ENCODE peak calls at places on chromosomes 6 and 20, in eight cellular contexts. R, N, X, U, D, I, G and E are unnamed samples.

GRCh38 chr6:111871725-111872520 is 1.3 kb downstream of the FYN start:
- DNase-seq in R (peak; percentile 68), N (peak; percentile 30), X (no peak), U (no peak), D (no peak), I (peak; percentile 26), G (no peak), E (no peak)

GRCh38 chr6:88513920-88514319 is 347.8 kb upstream of the CNR1 start:
- DNase-seq in R (no peak), N (no peak), X (no peak), U (no peak), D (no peak), I (no peak), G (no peak), E (no peak)

GRCh38 chr20:43925786-43926185 is 11.1 kb downstream of the TOX2 start:
- DNase-seq in R (peak; percentile 35), N (peak; percentile 58), X (no peak), U (no peak), D (no peak), I (peak; percentile 30), G (no peak), E (no peak)

GRCh38 chr6:46969206-46969605 is 47.5 kb upstream of the ADGRF5 start:
- DNase-seq in R (no peak), N (no peak), X (no peak), U (no peak), D (no peak), I (no peak), G (no peak), E (no peak)

GRCh38 chr6:25755496-25755895 is 954 bp downstream of the SLC17A4 start:
- DNase-seq in R (no peak), N (no peak), X (no peak), U (no peak), D (no peak), I (no peak), G (no peak), E (no peak)

GRCh38 chr20:17936306-17936790 is 32.2 kb downstream of the SNX5 start:
- DNase-seq in R (no peak), N (peak; percentile 34), X (no peak), U (no peak), D (no peak), I (no peak), G (no peak), E (no peak)

GRCh38 chr6:80439721-80440488 is 333.4 kb downstream of the BCKDHB start:
- DNase-seq in R (no peak), N (no peak), X (no peak), U (no peak), D (no peak), I (no peak), G (no peak), E (no peak)

GRCh38 chr6:35698858-35699257 is 10.1 kb upstream of the FKBP5 start:
- DNase-seq in R (no peak), N (no peak), X (no peak), U (no peak), D (no peak), I (no peak), G (no peak), E (no peak)

GRCh38 chr6:6633898-6634734 is 45.6 kb downstream of the LY86 start:
- DNase-seq in R (no peak), N (no peak), X (no peak), U (no peak), D (no peak), I (no peak), G (no peak), E (no peak)

GRCh38 chr6:157278171-157278570 is 45.1 kb downstream of the TMEM242 start:
- DNase-seq in R (no peak), N (no peak), X (no peak), U (no peak), D (no peak), I (no peak), G (no peak), E (no peak)

GRCh38 chr6:130796313-130796905 is 30.8 kb upstream of the SMLR1 start:
- DNase-seq in R (no peak), N (peak; percentile 59), X (no peak), U (no peak), D (peak; percentile 29), I (no peak), G (peak; percentile 11), E (peak; percentile 55)

GRCh38 chr6:5457036-5457435 is 195.7 kb downstream of the FARS2 start:
- DNase-seq in R (no peak), N (peak; percentile 18), X (peak; percentile 57), U (no peak), D (no peak), I (no peak), G (peak; percentile 15), E (no peak)

GRCh38 chr6:39128106-39128505 is 13.1 kb upstream of the SAYSD1 start:
- DNase-seq in R (no peak), N (no peak), X (no peak), U (no peak), D (no peak), I (no peak), G (no peak), E (no peak)

DNA sequence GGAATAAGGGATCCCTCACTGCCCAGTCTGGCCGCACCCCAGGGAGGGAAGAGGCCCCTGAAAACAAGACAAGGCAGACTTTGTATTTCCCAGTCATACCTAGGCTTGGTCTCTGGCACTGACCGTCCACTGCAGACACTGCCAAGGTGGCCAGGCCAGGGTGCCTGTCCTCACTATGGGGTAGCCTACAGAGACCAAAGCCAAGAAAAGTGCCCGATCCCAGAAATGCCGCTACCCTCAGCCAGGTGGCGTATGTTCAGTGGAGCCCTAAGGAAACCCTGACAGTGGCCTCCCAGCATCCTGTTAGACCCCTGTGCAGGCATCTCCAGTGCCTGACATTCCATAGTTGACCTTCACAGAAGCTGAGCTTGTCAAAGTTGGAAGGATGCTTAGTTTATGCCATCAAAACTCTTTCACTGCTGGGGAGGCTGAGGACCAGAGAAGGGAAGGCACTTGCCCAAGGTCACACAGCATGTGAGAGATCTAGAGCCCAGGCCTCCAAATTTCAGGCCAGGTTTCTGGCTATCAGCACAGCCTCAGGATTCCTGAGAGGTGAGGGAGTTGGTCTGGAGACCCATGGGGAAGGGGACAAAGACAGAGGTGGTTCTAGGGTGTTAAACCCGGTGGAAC is 2.5 kb downstream of the SCRT2 start:
- DNase-seq in R (no peak), N (no peak), X (no peak), U (no peak), D (no peak), I (no peak), G (no peak), E (no peak)
- TF ChIP-seq CTCF in R (peak; percentile 39), N (peak; percentile 8), X (no peak), U (peak; percentile 11), D (peak; percentile 43), I (peak; percentile 28), G (no peak), E (peak; percentile 25)

GRCh38 chr6:161168281-161168891 is 105.5 kb downstream of the AGPAT4 start:
- DNase-seq in R (no peak), N (peak; percentile 99), X (peak; percentile 57), U (peak; percentile 93), D (peak; percentile 84), I (no peak), G (no peak), E (peak; percentile 95)
- H3K4me3 ChIP-seq in R (no peak overlapping the region), N (no peak overlapping the region), X (no peak overlapping the region), U (no peak overlapping the region), D (no peak overlapping the region), I (no peak overlapping the region), G (no peak overlapping the region), E (no peak overlapping the region)

GRCh38 chr6:13328076-13328874 is at the start of gene TBC1D7:
- DNase-seq in R (peak; percentile 95), N (peak; percentile 88), X (peak; percentile 91), U (peak; percentile 55), D (peak; percentile 60), I (peak; percentile 93), G (peak; percentile 89), E (peak; percentile 68)
- TF ChIP-seq CTCF in R (peak; percentile 32), N (no peak), X (peak; percentile 20), U (no peak), D (peak; percentile 16), I (peak; percentile 34), G (peak; percentile 28), E (peak; percentile 22)

GRCh38 chr20:45416917-45417316 is 976 bp downstream of the PIGT start:
- DNase-seq in R (no peak), N (no peak), X (no peak), U (no peak), D (no peak), I (no peak), G (no peak), E (no peak)
- H3K4me3 ChIP-seq in R (peak overlapping the region; percentile 73), N (peak overlapping the region; percentile 90), X (peak overlapping the region; percentile 82), U (peak overlapping the region; percentile 93), D (peak overlapping the region; percentile 94), I (peak overlapping the region; percentile 96), G (peak overlapping the region; percentile 81), E (peak overlapping the region; percentile 86)

DNA sequence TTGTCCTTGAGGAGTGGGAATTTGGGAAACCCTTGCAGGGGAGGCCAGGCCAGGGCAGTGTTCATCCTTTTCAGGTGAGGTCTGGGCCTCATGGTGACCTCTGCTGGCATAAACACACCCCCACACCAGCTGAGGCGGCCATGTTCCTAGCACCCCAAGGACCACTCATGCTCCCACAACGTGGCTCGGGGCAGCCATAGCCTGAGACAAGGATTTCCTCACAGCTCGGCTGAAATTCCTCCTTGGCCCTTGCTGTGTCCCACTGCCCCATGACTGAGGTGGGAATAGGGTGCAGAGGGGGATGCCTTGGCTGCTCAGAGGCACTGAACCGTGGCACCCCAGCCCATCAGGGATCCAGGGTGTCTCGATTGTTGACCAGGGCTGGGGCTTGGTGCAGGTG is 27.3 kb upstream of the SPDEF start:
- DNase-seq in R (no peak), N (no peak), X (no peak), U (no peak), D (no peak), I (no peak), G (no peak), E (no peak)
- TF ChIP-seq CTCF in R (no peak), N (peak; percentile 10), X (no peak), U (peak; percentile 28), D (no peak), I (no peak), G (peak; percentile 23), E (peak; percentile 20)

GRCh38 chr6:127397729-127398609 is 54.6 kb upstream of the ECHDC1 start:
- DNase-seq in R (no peak), N (no peak), X (no peak), U (no peak), D (no peak), I (no peak), G (no peak), E (no peak)
- H3K4me3 ChIP-seq in R (no peak overlapping the region), N (no peak overlapping the region), X (no peak overlapping the region), U (no peak overlapping the region), D (no peak overlapping the region), I (no peak overlapping the region), G (no peak overlapping the region), E (no peak overlapping the region)

DNA sequence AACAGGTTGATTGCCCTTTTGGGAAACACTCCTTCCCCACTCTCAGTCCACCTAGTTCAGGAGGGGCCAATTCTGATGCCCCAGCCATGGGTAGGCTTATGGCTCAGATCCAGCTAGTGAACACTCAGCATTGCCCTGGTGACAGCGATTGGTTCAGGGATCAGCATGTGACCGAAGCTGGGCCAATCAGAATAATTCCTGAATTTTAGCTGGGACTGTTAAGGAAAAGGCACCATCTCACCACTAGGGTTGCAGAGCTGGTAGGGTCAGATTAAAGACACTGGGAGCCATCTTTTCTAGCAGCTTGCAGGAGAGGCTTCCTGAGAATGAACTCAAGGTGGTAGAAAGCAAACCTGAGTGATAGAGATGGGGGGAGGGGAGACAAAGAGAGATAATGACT is 44.4 kb downstream of the EYA2 start:
- DNase-seq in R (peak; percentile 9), N (no peak), X (no peak), U (no peak), D (no peak), I (no peak), G (no peak), E (no peak)
- TF ChIP-seq CTCF in R (peak; percentile 17), N (peak; percentile 11), X (no peak), U (peak; percentile 25), D (peak; percentile 29), I (no peak), G (no peak), E (peak; percentile 23)